ENCODE peak calls at places on chromosomes 12 and 14, in four cellular contexts. U, L, Y and Q are unnamed samples.

GRCh38 chr14:67738740-67739504 is 37.2 kb downstream of the RDH12 start:
- DNase-seq in U (peak), L (no peak), Y (peak), Q (no peak)

GRCh38 chr12:132218915-132219314 is 74.7 kb downstream of the NOC4L start:
- DNase-seq in U (peak), L (no peak), Y (peak), Q (peak)

GRCh38 chr14:35879141-35879648 is 53.1 kb downstream of the BRMS1L start:
- DNase-seq in U (no peak), L (no peak), Y (no peak), Q (no peak)

GRCh38 chr14:68343534-68344093 is 449.3 kb downstream of the ZFP36L1 start:
- DNase-seq in U (no peak), L (no peak), Y (no peak), Q (no peak)

GRCh38 chr12:83700858-83701257 is 1014.2 kb downstream of the TMTC2 start:
- DNase-seq in U (no peak), L (no peak), Y (no peak), Q (no peak)

GRCh38 chr14:73997944-73998451 is 21.1 kb downstream of the ENTPD5 start:
- DNase-seq in U (peak), L (no peak), Y (no peak), Q (no peak)

GRCh38 chr12:19002192-19002591 is 127.3 kb upstream of the PLEKHA5 start:
- DNase-seq in U (no peak), L (no peak), Y (no peak), Q (no peak)

GRCh38 chr12:22588817-22589216 is 36.2 kb upstream of the ETNK1 start:
- DNase-seq in U (peak), L (no peak), Y (no peak), Q (no peak)

GRCh38 chr12:103326190-103326589 is 169.6 kb downstream of the C12orf42 start:
- DNase-seq in U (peak), L (no peak), Y (no peak), Q (peak)

GRCh38 chr12:13777374-13777773 is 204.0 kb downstream of the GRIN2B start:
- DNase-seq in U (no peak), L (no peak), Y (no peak), Q (no peak)

GRCh38 chr12:19369691-19370148 is 69.6 kb upstream of the AEBP2 start:
- DNase-seq in U (no peak), L (no peak), Y (no peak), Q (peak)

GRCh38 chr12:39368096-39368495 is 74.8 kb downstream of the KIF21A start:
- DNase-seq in U (no peak), L (no peak), Y (no peak), Q (no peak)

GRCh38 chr12:64273527-64274403 is 51.7 kb upstream of the KICS2 start:
- DNase-seq in U (peak), L (no peak), Y (peak), Q (peak)

GRCh38 chr14:76489667-76490066 is 113.7 kb downstream of the ESRRB start:
- DNase-seq in U (no peak), L (no peak), Y (no peak), Q (no peak)

GRCh38 chr12:82805812-82806497 is 119.2 kb downstream of the TMTC2 start:
- DNase-seq in U (no peak), L (no peak), Y (no peak), Q (no peak)

GRCh38 chr12:57511588-57512325 is 8.6 kb downstream of the DDIT3 start:
- DNase-seq in U (no peak), L (no peak), Y (no peak), Q (no peak)

GRCh38 chr12:103930787-103931536 is 752 bp downstream of the HSP90B1 start:
- DNase-seq in U (peak), L (no peak), Y (peak), Q (peak)

GRCh38 chr14:96614528-96614927 is 112.3 kb downstream of the PAPOLA start:
- DNase-seq in U (no peak), L (no peak), Y (no peak), Q (peak)

GRCh38 chr12:132665149-132665491 is 22.0 kb downstream of the POLE start:
- DNase-seq in U (no peak), L (no peak), Y (no peak), Q (no peak)

GRCh38 chr12:127381043-127381668 is 885.8 kb upstream of the TMEM132C start:
- DNase-seq in U (peak), L (no peak), Y (peak), Q (peak)

GRCh38 chr14:94028450-94028826 is 2.3 kb downstream of the OTUB2 start:
- DNase-seq in U (peak), L (no peak), Y (no peak), Q (no peak)

DNA sequence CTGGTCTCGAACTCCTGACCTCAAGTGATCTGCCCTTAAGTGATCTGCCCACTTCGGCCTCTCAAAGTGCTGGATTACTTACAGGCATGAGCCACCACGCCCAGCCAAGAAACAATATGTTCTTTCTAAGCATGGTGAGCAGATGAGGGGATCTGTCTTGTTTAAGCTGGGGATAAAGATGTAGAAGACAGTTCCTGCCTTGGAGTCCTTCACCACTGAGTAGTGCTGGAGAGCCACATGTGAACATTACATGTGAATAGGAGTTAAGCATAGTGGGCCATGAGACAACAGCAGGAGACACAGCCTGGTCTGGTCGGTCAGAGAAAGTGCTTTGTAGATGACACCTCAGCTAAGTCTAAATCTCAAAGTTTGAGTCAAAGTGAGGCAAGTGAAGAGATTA is 26.0 kb downstream of the TMBIM6 start:
- DNase-seq in U (no peak), L (no peak), Y (no peak), Q (no peak)
- TF ChIP-seq BHLHE40 in U (no peak), L (no peak), Y (no peak), Q (no peak)

DNA sequence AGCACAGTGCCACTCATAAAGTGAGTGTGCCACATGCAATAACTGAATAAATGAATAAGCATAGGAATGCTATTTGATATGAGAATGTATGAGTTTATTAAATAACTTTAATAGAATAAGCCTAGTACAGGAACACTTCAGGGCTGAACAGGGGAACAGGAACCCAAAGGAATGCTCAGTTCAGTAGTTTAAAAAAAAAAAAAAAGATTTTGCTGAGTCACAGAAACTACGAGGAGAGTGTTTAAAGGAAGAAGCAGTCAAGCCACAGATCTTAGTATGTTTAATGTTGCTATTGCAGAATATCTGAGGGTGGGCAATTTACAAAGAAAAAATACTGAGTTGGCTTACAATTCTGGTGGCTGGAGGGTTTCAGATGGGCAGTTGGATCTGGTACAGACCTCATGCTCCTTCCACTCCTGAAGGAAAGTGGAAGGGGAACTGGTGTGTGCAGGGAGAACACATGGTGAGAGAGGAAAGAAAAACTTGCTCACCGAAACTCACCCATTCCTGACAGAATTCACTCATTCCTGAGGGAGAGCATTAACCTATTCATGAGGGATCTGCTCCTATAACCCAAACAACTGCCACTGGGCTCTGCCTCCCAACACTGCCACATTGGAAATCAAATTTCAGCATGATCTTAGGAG is 880.3 kb upstream of the MGAT4C start:
- DNase-seq in U (no peak), L (no peak), Y (no peak), Q (no peak)
- TF ChIP-seq SP1 in U (no peak), L (no peak), Y (no peak), Q (no peak)

GRCh38 chr12:68532204-68532886 is 78.4 kb upstream of the RAP1B start:
- DNase-seq in U (no peak), L (no peak), Y (no peak), Q (no peak)
- TF ChIP-seq BHLHE40 in U (no peak), L (no peak), Y (no peak), Q (no peak)

GRCh38 chr12:45363903-45364302 is 148.0 kb downstream of the ANO6 start:
- DNase-seq in U (no peak), L (no peak), Y (no peak), Q (no peak)

GRCh38 chr12:45369065-45369464 is 153.2 kb downstream of the ANO6 start:
- DNase-seq in U (no peak), L (no peak), Y (no peak), Q (no peak)
- TF ChIP-seq SP1 in U (no peak), L (no peak), Y (no peak), Q (no peak)

DNA sequence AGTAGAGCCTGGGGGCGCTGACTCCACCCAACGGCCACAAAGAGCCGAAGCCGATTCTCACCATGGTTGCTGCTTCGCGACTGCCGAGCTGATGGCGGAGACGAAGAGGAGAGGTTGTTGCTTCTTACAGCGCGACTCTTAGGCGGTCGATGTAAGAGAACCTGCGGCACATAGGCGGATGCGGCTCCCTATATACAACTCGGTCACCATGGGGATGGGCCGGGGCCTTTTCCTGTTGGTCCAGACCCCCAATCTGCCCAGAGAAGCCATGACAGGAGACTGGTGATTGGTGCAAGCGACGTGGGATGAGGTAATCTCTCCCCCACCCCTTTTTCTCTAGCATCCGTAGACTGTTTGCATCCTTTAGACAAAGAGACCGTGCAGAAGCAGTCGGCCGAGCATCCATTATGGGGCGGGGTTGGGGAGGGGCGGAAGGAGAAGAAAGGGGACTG is at the start of gene TUBA1A:
- DNase-seq in U (peak), L (peak), Y (peak), Q (peak)
- TF ChIP-seq BHLHE40 in U (no peak), L (no peak), Y (no peak), Q (no peak)